ENCODE peak calls at places on chromosomes 2 and 18, in nine cellular contexts. J is adrenal gland, H is right lobe of liver, B is esophagus muscularis mucosa, C is uterus, R is ovary, M is breast epithelium, N is spleen, E is H1. Q is an unnamed sample.
A peak's percentile ranks its signal among the peaks of the same experiment; 100 is the strongest.

GRCh38 chr18:55385770-55386169 is 202.2 kb downstream of the TCF4 start:
- DNase-seq in J (no peak), H (no peak), B (no peak), C (no peak), R (no peak), M (no peak), N (no peak), E (no peak), Q (no peak)

GRCh38 chr2:236959876-236960275 is 125.8 kb upstream of the COPS8 start:
- DNase-seq in J (no peak), H (no peak), B (no peak), C (no peak), R (no peak), M (no peak), N (no peak), E (no peak), Q (no peak)

GRCh38 chr2:48209214-48209885 is 303.1 kb upstream of the FBXO11 start:
- DNase-seq in J (no peak), H (no peak), B (peak; percentile 62), C (no peak), R (no peak), M (no peak), N (no peak), E (no peak), Q (no peak)

GRCh38 chr2:233289590-233290424 is 17.8 kb upstream of the SAG start:
- DNase-seq in J (no peak), H (no peak), B (no peak), C (no peak), R (no peak), M (no peak), N (no peak), E (no peak), Q (no peak)

GRCh38 chr18:13451661-13452447 is 233.3 kb downstream of the LDLRAD4 start:
- DNase-seq in J (no peak), H (no peak), B (no peak), C (no peak), R (no peak), M (no peak), N (no peak), E (no peak), Q (no peak)

GRCh38 chr2:80545420-80546192 is 241.1 kb upstream of the LRRTM1 start:
- DNase-seq in J (no peak), H (no peak), B (no peak), C (no peak), R (no peak), M (no peak), N (no peak), E (no peak), Q (no peak)

GRCh38 chr18:74498712-74499629 is 2.8 kb downstream of the CNDP2 start:
- DNase-seq in J (peak; percentile 31), H (peak; percentile 85), B (no peak), C (no peak), R (no peak), M (peak; percentile 27), N (peak; percentile 93), E (no peak), Q (peak; percentile 71)

GRCh38 chr2:167431949-167432348 is 543.7 kb downstream of the XIRP2 start:
- DNase-seq in J (no peak), H (no peak), B (no peak), C (no peak), R (no peak), M (no peak), N (no peak), E (no peak), Q (no peak)

GRCh38 chr18:48928787-48929186 is 22.0 kb downstream of the SMAD7 start:
- DNase-seq in J (no peak), H (peak; percentile 66), B (no peak), C (no peak), R (peak; percentile 38), M (no peak), N (peak; percentile 96), E (no peak), Q (peak; percentile 86)

GRCh38 chr2:5360081-5360480 is 332.1 kb upstream of the SOX11 start:
- DNase-seq in J (no peak), H (no peak), B (peak; percentile 80), C (no peak), R (no peak), M (no peak), N (no peak), E (no peak), Q (no peak)

GRCh38 chr2:36492216-36492945 is 105.6 kb downstream of the FEZ2 start:
- DNase-seq in J (no peak), H (no peak), B (no peak), C (no peak), R (no peak), M (no peak), N (no peak), E (no peak), Q (no peak)

GRCh38 chr2:12731701-12732280 is 15.1 kb downstream of the TRIB2 start:
- DNase-seq in J (no peak), H (no peak), B (no peak), C (no peak), R (no peak), M (no peak), N (no peak), E (no peak), Q (no peak)

GRCh38 chr18:62678847-62679535 is 36.4 kb upstream of the PHLPP1 start:
- DNase-seq in J (no peak), H (no peak), B (no peak), C (no peak), R (no peak), M (no peak), N (no peak), E (no peak), Q (no peak)

GRCh38 chr2:68000170-68000825 is 62.5 kb downstream of the C1D start:
- DNase-seq in J (no peak), H (no peak), B (peak; percentile 53), C (no peak), R (no peak), M (no peak), N (no peak), E (no peak), Q (no peak)

GRCh38 chr2:142495141-142495540 is 364.3 kb upstream of the LRP1B start:
- DNase-seq in J (no peak), H (no peak), B (no peak), C (no peak), R (no peak), M (no peak), N (no peak), E (no peak), Q (peak; percentile 10)

GRCh38 chr2:102606353-102606752 is 13.0 kb upstream of the SLC9A2 start:
- DNase-seq in J (peak; percentile 13), H (no peak), B (no peak), C (no peak), R (no peak), M (peak; percentile 65), N (no peak), E (no peak), Q (no peak)

DNA sequence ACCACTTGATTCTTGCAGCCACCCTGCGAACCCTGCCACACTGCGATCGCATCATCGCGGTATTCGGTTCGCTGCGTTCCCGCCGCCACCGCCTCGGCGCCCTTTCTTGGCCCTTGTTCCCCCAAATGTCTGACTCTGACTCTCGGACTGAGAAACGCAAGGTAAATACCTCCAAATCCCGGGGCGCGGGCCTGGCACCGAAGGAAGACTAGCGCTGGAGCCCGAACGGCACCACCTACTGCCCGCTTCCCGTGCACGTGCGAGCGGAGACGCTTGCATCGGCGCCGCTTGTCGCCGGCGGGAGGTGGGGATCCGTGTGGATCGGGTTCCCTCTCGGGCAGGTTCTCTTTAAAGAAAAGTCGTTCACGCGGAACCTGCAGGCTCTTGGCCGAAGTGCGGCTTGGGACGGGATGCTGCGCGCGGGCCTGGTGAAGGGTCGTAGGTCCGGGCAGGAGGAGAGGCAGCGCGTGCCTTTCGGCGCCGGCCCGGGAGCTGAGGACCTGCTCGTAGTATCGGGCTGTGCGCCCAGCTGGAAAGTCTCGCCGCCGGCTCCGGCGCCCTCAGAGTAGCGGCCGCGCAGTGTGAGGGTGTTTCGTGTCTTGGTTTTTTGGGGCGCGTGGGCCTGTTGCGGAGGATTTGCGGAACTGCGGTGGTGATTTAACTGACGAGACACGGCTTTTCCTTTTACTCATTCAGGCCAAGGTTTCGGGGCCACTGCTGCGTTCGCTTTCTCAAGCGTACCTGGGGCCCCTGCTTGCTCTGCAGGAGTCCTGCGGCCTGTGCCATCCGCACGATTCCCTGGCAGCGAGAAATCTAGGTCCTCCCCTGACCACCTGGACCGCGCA is 536 bp downstream of the BCL2L11 start:
- DNase-seq in J (peak; percentile 64), H (peak; percentile 77), B (no peak), C (peak; percentile 27), R (peak; percentile 58), M (peak; percentile 30), N (peak; percentile 92), E (no peak), Q (peak; percentile 49)
- H3K4me1 ChIP-seq in J (peaks cover 5% of the 10 kb centered on the region), H (peaks cover 24% of the 10 kb centered on the region), B (peaks cover 63% of the 10 kb centered on the region), C (no peaks in the 10 kb centered on the region), R (peaks cover 16% of the 10 kb centered on the region), M (peaks cover 3% of the 10 kb centered on the region), N (peaks cover 56% of the 10 kb centered on the region), E (no peaks in the 10 kb centered on the region), Q (peaks cover 51% of the 10 kb centered on the region)

DNA sequence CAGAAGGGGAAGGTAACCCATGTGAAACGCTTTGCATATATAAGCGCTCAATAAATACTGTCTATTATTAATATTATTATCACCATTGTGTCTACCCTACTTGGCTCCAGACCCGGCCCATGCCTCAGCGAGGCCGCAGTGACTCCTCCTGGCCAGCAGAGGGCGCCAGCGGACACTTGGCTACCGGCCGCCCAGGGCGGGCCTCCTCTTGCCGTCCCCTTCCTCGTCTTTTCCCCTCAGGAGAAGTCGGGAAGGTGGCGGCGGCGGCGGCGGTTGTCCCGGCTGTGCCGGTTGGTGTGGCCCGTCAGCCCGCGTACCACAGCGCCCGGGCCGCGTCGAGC is at the start of gene AGFG1:
- DNase-seq in J (peak; percentile 84), H (peak; percentile 91), B (peak; percentile 93), C (peak; percentile 70), R (peak; percentile 90), M (peak; percentile 64), N (peak; percentile 98), E (no peak), Q (peak; percentile 88)
- TF ChIP-seq POLR2A in J (peak; percentile 88), H (peak; percentile 84), B (peak; percentile 22), C (peak; percentile 41), R (peak; percentile 45), M (no peak), N (no peak), E (peak; percentile 75), Q (peak; percentile 59)

GRCh38 chr2:122469147-122469546 is 713.7 kb downstream of the TSN start:
- DNase-seq in J (no peak), H (no peak), B (no peak), C (no peak), R (no peak), M (no peak), N (no peak), E (no peak), Q (no peak)

DNA sequence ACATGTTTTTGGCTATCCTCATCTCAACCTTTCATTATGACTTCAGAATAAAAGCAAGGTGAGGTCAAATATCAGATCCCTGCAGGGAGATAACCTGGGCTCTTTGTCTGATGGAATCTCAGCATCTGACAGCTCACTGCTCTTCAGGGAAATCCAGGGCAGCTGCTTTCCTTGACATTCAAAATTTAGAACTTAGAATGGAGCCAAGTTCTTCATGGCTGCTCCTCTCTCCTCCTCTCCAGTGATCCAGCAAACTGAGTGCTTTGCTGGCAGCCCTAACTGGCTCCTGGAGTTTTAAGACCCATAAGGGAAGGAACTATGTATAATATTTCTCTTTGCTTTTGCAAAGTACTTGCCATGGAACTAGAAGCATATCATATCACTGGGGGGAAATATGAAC is 716.3 kb downstream of the TSN start:
- DNase-seq in J (no peak), H (no peak), B (no peak), C (no peak), R (no peak), M (no peak), N (no peak), E (no peak), Q (no peak)
- TF ChIP-seq CTCF in J (no peak), H (no peak), B (no peak), C (no peak), R (no peak), M (no peak), N (no peak), E (no peak), Q (no peak)

GRCh38 chr2:73368781-73369180 is 16.9 kb upstream of the ALMS1 start:
- DNase-seq in J (no peak), H (no peak), B (no peak), C (no peak), R (no peak), M (no peak), N (no peak), E (no peak), Q (no peak)
- H3K4me1 ChIP-seq in J (no peaks in the 10 kb centered on the region), H (no peaks in the 10 kb centered on the region), B (no peaks in the 10 kb centered on the region), C (no peaks in the 10 kb centered on the region), R (no peaks in the 10 kb centered on the region), M (no peaks in the 10 kb centered on the region), N (no peaks in the 10 kb centered on the region), E (peaks cover 3% of the 10 kb centered on the region), Q (no peaks in the 10 kb centered on the region)